ENCODE peak calls at places on chromosomes 16 and 17, in seven cellular contexts. U is thyroid gland; C is Caco-2; Q is CD8-positive, alpha-beta T cell; N is retinal pigment epithelial cell; R is astrocyte of the spinal cord; O is brain microvascular endothelial cell. G is an unnamed sample.

GRCh38 chr16:59527206-59527997 is 793.3 kb upstream of the GOT2 start:
- DNase-seq in U (no peak), C (no peak), Q (no peak), N (peak), R (peak), O (peak), G (peak)

GRCh38 chr16:88956546-88957455 is 20.2 kb downstream of the CBFA2T3 start:
- DNase-seq in U (no peak), C (no peak), Q (no peak), N (no peak), R (no peak), O (no peak), G (no peak)

GRCh38 chr16:75763250-75763649 is 37.0 kb upstream of the CPHXL start:
- DNase-seq in U (no peak), C (no peak), Q (no peak), N (no peak), R (no peak), O (no peak), G (no peak)

GRCh38 chr17:45833826-45834439 is 10.7 kb upstream of the SPPL2C start:
- DNase-seq in U (no peak), C (no peak), Q (no peak), N (no peak), R (no peak), O (no peak), G (no peak)

GRCh38 chr17:41910701-41911391 is 7.9 kb downstream of the ACLY start:
- DNase-seq in U (no peak), C (no peak), Q (no peak), N (peak), R (peak), O (peak), G (peak)

GRCh38 chr17:42894283-42895184 is 6.1 kb upstream of the G6PC1 start:
- DNase-seq in U (no peak), C (no peak), Q (no peak), N (no peak), R (no peak), O (no peak), G (no peak)

GRCh38 chr17:1232786-1233185 is 37.5 kb upstream of the BHLHA9 start:
- DNase-seq in U (no peak), C (no peak), Q (no peak), N (no peak), R (peak), O (peak), G (no peak)

GRCh38 chr17:64202683-64203430 is 60.2 kb downstream of the TEX2 start:
- DNase-seq in U (no peak), C (no peak), Q (no peak), N (no peak), R (peak), O (peak), G (peak)

GRCh38 chr17:48604770-48605329 is at the start of gene HOXB6:
- DNase-seq in U (no peak), C (no peak), Q (no peak), N (no peak), R (peak), O (no peak), G (no peak)

GRCh38 chr16:69830534-69831211 is 68.5 kb downstream of the WWP2 start:
- DNase-seq in U (no peak), C (peak), Q (no peak), N (no peak), R (no peak), O (no peak), G (no peak)

GRCh38 chr17:82113941-82114340 is 15.9 kb upstream of the FASN start:
- DNase-seq in U (no peak), C (no peak), Q (no peak), N (no peak), R (no peak), O (no peak), G (no peak)

GRCh38 chr17:77087650-77088454 is 52.9 kb upstream of the SEC14L1 start:
- DNase-seq in U (no peak), C (no peak), Q (no peak), N (no peak), R (no peak), O (no peak), G (no peak)

GRCh38 chr16:17590711-17591654 is 120.2 kb upstream of the XYLT1 start:
- DNase-seq in U (no peak), C (no peak), Q (peak), N (no peak), R (no peak), O (no peak), G (no peak)

GRCh38 chr16:54812229-54812628 is 118.4 kb upstream of the IRX5 start:
- DNase-seq in U (no peak), C (no peak), Q (no peak), N (no peak), R (peak), O (no peak), G (peak)

GRCh38 chr16:67893791-67894399 is 841 bp downstream of the PSKH1 start:
- DNase-seq in U (no peak), C (no peak), Q (no peak), N (no peak), R (no peak), O (no peak), G (peak)

GRCh38 chr17:15442316-15443185 is 24.9 kb downstream of the CDRT4 start:
- DNase-seq in U (no peak), C (no peak), Q (no peak), N (no peak), R (no peak), O (no peak), G (no peak)

GRCh38 chr16:26988186-26988585 is 78.5 kb upstream of the C16orf82 start:
- DNase-seq in U (no peak), C (no peak), Q (no peak), N (no peak), R (no peak), O (no peak), G (no peak)

GRCh38 chr16:82016268-82016667 is 5.0 kb upstream of the SDR42E1 start:
- DNase-seq in U (no peak), C (no peak), Q (no peak), N (no peak), R (peak), O (peak), G (peak)

GRCh38 chr16:30185141-30185682 is 1.8 kb downstream of the CORO1A start:
- DNase-seq in U (no peak), C (no peak), Q (no peak), N (no peak), R (no peak), O (no peak), G (no peak)

GRCh38 chr17:3658784-3659449 is 9.5 kb downstream of the TAX1BP3 start:
- DNase-seq in U (no peak), C (no peak), Q (no peak), N (no peak), R (no peak), O (no peak), G (no peak)

GRCh38 chr17:43860077-43860725 is 13.2 kb downstream of the CD300LG start:
- DNase-seq in U (no peak), C (peak), Q (no peak), N (no peak), R (no peak), O (no peak), G (no peak)

GRCh38 chr16:11698271-11698689 is 30.0 kb downstream of the SNN start:
- DNase-seq in U (no peak), C (no peak), Q (no peak), N (no peak), R (peak), O (peak), G (peak)

GRCh38 chr17:42760652-42761581 is at the start of gene RAMP2:
- DNase-seq in U (peak), C (peak), Q (no peak), N (no peak), R (no peak), O (no peak), G (peak)

GRCh38 chr16:82801361-82801760 is 174.6 kb downstream of the CDH13 start:
- DNase-seq in U (no peak), C (no peak), Q (no peak), N (no peak), R (peak), O (peak), G (peak)

GRCh38 chr17:16348586-16348985 is 4.7 kb downstream of the CENPV start:
- DNase-seq in U (no peak), C (no peak), Q (no peak), N (no peak), R (no peak), O (no peak), G (no peak)

GRCh38 chr16:63789603-63790002 is 1332.3 kb downstream of the CDH11 start:
- DNase-seq in U (no peak), C (no peak), Q (no peak), N (no peak), R (no peak), O (no peak), G (peak)

GRCh38 chr17:66522591-66523272 is 220.3 kb downstream of the PRKCA start:
- DNase-seq in U (no peak), C (no peak), Q (no peak), N (no peak), R (no peak), O (no peak), G (peak)

GRCh38 chr17:77476498-77476897 is 335.7 kb downstream of the SEC14L1 start:
- DNase-seq in U (no peak), C (no peak), Q (no peak), N (no peak), R (no peak), O (no peak), G (no peak)

GRCh38 chr17:57354669-57355068 is 98.3 kb downstream of the MSI2 start:
- DNase-seq in U (no peak), C (no peak), Q (no peak), N (no peak), R (no peak), O (no peak), G (no peak)

GRCh38 chr17:68074279-68074678 is 38.7 kb downstream of the KPNA2 start:
- DNase-seq in U (no peak), C (no peak), Q (no peak), N (no peak), R (no peak), O (no peak), G (no peak)

GRCh38 chr17:78558181-78558850 is 18.9 kb downstream of the DNAH17 start:
- DNase-seq in U (no peak), C (no peak), Q (no peak), N (no peak), R (peak), O (peak), G (peak)

GRCh38 chr17:33832295-33832694 is 422.8 kb upstream of the CCL2 start:
- DNase-seq in U (no peak), C (no peak), Q (no peak), N (no peak), R (no peak), O (no peak), G (no peak)

GRCh38 chr17:48012151-48012520 is 25.5 kb downstream of the COPZ2 start:
- DNase-seq in U (peak), C (no peak), Q (peak), N (no peak), R (no peak), O (no peak), G (no peak)

GRCh38 chr17:1067282-1067956 is 70.5 kb downstream of the TIMM22 start:
- DNase-seq in U (no peak), C (no peak), Q (no peak), N (no peak), R (no peak), O (no peak), G (peak)

GRCh38 chr16:67966549-67967182 is 1.8 kb downstream of the SLC12A4 start:
- DNase-seq in U (peak), C (peak), Q (no peak), N (no peak), R (no peak), O (no peak), G (peak)

GRCh38 chr16:51326131-51326856 is 175.2 kb upstream of the SALL1 start:
- DNase-seq in U (no peak), C (no peak), Q (no peak), N (peak), R (peak), O (peak), G (peak)

GRCh38 chr17:63431939-63432804 is 13.9 kb downstream of the CYB561 start:
- DNase-seq in U (no peak), C (no peak), Q (no peak), N (no peak), R (peak), O (no peak), G (no peak)

GRCh38 chr17:42673885-42674754 is 2.7 kb downstream of the PLEKHH3 start:
- DNase-seq in U (no peak), C (no peak), Q (peak), N (no peak), R (peak), O (no peak), G (peak)

GRCh38 chr17:46822388-46822921 is 4.0 kb upstream of the WNT3 start:
- DNase-seq in U (no peak), C (no peak), Q (peak), N (no peak), R (no peak), O (no peak), G (peak)

DNA sequence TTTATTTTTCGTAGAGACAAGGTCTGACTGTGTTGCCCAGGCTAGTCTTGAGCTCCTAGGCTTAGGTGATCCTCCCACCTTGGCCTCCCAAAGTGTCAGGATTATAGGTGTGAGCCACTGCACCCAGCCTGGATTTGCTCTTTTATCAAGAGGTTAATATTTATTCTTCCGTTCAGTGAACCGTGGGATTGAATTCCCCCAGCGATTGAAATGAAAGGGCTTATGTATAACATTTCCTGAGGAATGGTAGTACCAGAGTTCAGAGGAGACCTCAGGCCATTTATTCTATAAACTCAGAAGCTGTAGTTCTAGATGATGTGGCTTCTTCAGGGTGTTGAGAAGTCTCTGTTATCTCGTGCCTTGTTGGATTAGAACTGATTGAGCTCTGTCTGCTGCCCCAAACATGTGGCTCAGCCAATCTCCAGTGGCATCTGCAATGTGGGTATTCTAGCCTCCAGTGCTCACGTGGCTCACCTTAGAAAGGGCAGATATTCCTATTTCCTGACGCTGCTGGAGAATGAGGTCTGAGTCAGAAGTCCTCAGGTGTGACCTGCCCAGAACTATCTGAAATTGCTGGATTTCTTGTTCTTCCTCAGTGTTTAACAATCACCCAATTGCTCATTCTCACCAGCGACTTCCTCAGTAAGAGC is 22.5 kb downstream of the HMOX2 start:
- DNase-seq in U (no peak), C (no peak), Q (no peak), N (no peak), R (no peak), O (no peak), G (peak)
- TF ChIP-seq CTCF in U (no peak), C (no peak), Q (no peak), N (no peak), R (no peak), O (no peak), G (no peak)

GRCh38 chr16:8872967-8873865 is 4.4 kb upstream of the CARHSP1 start:
- DNase-seq in U (no peak), C (no peak), Q (no peak), N (no peak), R (no peak), O (no peak), G (no peak)
- H3K4me3 ChIP-seq in U (no peak), C (no peak), Q (no peak), N (no peak), R (no peak), O (no peak), G (no peak)

GRCh38 chr17:60229189-60229802 is 79.5 kb downstream of the CA4 start:
- DNase-seq in U (no peak), C (no peak), Q (no peak), N (no peak), R (peak), O (no peak), G (no peak)
- TF ChIP-seq CTCF in U (no peak), C (peak), Q (no peak), N (peak), R (no peak), O (peak), G (no peak)

DNA sequence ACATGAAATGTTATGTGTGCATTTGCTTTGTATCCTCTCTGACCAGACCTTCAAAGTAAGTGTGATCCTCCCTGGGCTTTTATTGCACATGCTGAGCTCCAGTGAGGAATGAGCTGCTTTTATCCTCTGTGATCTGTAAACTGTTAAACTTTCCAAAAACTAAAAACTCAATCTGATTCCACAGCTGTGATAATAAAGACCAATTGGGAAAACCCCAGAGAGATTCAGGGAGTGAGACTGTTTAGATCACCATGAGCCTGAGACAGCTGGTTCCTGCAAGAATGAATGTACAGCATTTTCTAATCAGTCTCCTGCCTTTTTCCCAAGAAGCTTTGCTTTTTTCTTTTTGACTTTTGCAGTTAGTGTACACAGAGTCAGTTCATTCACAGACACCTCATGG is 182.8 kb downstream of the LGALS9B start:
- DNase-seq in U (no peak), C (no peak), Q (no peak), N (no peak), R (no peak), O (no peak), G (no peak)
- H3K4me3 ChIP-seq in U (no peak), C (no peak), Q (no peak), N (no peak), R (no peak), O (no peak), G (no peak)

DNA sequence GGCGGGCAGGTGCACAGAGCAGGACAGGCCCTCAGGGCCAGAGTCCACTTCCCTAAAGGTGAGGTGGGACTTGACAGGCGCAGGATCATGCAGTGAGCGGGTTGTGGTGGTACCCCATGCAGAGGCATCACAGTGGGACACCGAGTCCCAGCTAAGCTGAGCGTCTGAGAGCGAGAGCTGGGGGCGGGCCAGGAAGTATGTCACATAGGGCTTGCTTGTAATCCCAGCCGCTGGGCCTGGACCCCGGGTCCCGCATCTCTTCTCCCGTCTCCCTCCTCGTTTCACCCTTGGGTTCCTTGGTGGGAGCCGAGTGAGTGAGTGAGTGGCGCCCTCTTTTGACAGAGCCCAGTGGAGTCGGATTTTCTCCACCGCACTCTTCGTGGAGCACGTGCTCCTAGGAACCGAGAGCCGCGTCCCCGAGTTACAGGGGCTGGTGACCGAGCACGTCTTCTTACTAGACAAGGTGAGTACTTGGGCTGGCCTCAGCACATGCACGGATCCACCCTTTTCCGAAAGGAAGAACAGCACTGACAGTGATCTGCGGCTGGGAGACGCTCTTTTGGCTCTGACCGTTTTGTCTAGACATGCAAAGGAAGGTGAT is 50.8 kb upstream of the ENDOV start:
- DNase-seq in U (peak), C (peak), Q (no peak), N (no peak), R (no peak), O (no peak), G (peak)
- TF ChIP-seq CTCF in U (no peak), C (peak), Q (no peak), N (peak), R (peak), O (peak), G (peak)

GRCh38 chr17:75086496-75087181 is 1.1 kb upstream of the SLC16A5 start:
- DNase-seq in U (no peak), C (no peak), Q (no peak), N (no peak), R (no peak), O (no peak), G (no peak)
- H3K4me3 ChIP-seq in U (no peak), C (peak), Q (no peak), N (no peak), R (no peak), O (no peak), G (no peak)

DNA sequence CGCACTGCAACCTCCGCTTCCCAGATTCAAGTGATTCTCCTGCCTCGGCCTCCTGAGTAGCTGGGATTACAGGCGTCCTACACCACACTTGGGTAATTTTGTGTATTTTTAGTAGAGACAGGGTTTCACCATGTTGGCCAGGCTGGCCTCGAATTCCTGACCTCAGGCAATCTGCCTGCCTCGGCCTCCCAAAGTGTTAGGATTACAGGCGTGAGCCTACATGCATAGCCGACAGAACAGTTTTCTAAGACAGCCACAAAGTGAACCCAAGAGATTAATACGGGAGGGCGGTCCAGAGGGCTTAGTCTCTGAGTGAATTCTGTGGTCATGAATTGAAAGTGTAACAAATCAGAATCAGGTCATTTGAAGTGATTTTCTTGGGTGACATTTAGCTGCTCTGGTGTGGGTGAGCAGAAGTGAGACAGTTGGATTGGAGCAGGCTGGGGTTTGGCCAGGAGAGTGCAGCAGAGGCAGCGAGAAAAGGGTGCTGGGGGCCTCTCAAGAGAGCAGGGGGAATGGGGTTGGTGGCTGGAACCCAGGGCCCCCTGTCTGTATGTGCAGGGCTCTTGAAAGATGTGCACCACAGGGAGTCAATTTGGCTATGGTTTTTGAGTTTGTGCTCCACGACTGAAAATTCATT is 231.4 kb upstream of the WSCD1 start:
- DNase-seq in U (no peak), C (no peak), Q (no peak), N (no peak), R (no peak), O (no peak), G (no peak)
- TF ChIP-seq CTCF in U (no peak), C (no peak), Q (no peak), N (peak), R (no peak), O (no peak), G (no peak)

G was measured in epithelial cell of esophagus.